ENCODE peak calls at places on chromosomes 11 and 22, in six cellular contexts. Z is dorsolateral prefrontal cortex; A is BE2C; T is HFF-Myc; F is CD8-positive, alpha-beta T cell; N is GM12878. S is an unnamed sample.

GRCh38 chr11:35303596-35304392 is 115.6 kb downstream of the SLC1A2 start:
- DNase-seq in A (no peak), T (no peak), N (no peak), Z (no peak), F (no peak), S (no peak)

GRCh38 chr11:57294225-57295131 is 30.3 kb downstream of the TNKS1BP1 start:
- DNase-seq in Z (no peak), A (no peak), F (no peak), T (no peak), N (no peak), S (no peak)

GRCh38 chr11:6197466-6198200 is 1.4 kb upstream of the OR52W1 start:
- DNase-seq in T (no peak), F (no peak), Z (no peak), N (no peak), A (no peak), S (no peak)

GRCh38 chr11:8326337-8326736 is 62.7 kb upstream of the LMO1 start:
- DNase-seq in F (no peak), T (no peak), Z (no peak), N (no peak), A (no peak), S (no peak)

GRCh38 chr11:34185926-34186841 is 80.8 kb downstream of the NAT10 start:
- DNase-seq in Z (no peak), F (no peak), N (no peak), A (no peak), T (no peak), S (no peak)

GRCh38 chr11:35398881-35399280 is 20.5 kb downstream of the SLC1A2 start:
- DNase-seq in Z (no peak), F (no peak), N (no peak), T (no peak), A (no peak), S (no peak)

GRCh38 chr11:125694951-125695350 is 14.3 kb upstream of the ACRV1 start:
- DNase-seq in N (no peak), T (no peak), A (no peak), F (no peak), Z (no peak), S (no peak)

GRCh38 chr11:96033054-96033453 is 109.1 kb upstream of the MTMR2 start:
- DNase-seq in A (no peak), F (no peak), T (no peak), N (no peak), Z (no peak), S (no peak)

GRCh38 chr22:27752771-27753170 is 48.8 kb downstream of the MN1 start:
- DNase-seq in T (no peak), A (no peak), F (no peak), N (no peak), Z (no peak), S (no peak)

GRCh38 chr22:47372596-47373385 is 610.3 kb downstream of the TBC1D22A start:
- DNase-seq in Z (no peak), T (no peak), F (no peak), A (no peak), N (no peak), S (no peak)

GRCh38 chr22:45884201-45885067 is 92.5 kb downstream of the WNT7B start:
- DNase-seq in A (peak), N (no peak), F (no peak), Z (no peak), T (no peak), S (no peak)

GRCh38 chr22:49525366-49525765 is 302.3 kb downstream of the BRD1 start:
- DNase-seq in T (no peak), Z (no peak), N (no peak), F (no peak), A (no peak), S (no peak)

GRCh38 chr22:49522582-49523373 is 304.9 kb downstream of the BRD1 start:
- DNase-seq in A (no peak), Z (no peak), F (no peak), N (no peak), T (no peak), S (no peak)

GRCh38 chr22:49523374-49524008 is 304.2 kb downstream of the BRD1 start:
- DNase-seq in A (no peak), F (no peak), Z (no peak), T (no peak), N (no peak), S (no peak)

GRCh38 chr22:49525776-49526535 is 301.7 kb downstream of the BRD1 start:
- DNase-seq in N (no peak), A (no peak), T (no peak), Z (no peak), F (no peak), S (no peak)

GRCh38 chr22:49524362-49524761 is 303.3 kb downstream of the BRD1 start:
- DNase-seq in T (no peak), A (no peak), Z (no peak), N (no peak), F (no peak), S (no peak)
- H3K4me3 ChIP-seq in T (no peak), A (no peak), Z (no peak), N (no peak), F (no peak), S (no peak)

GRCh38 chr22:36136475-36136874 is 24.1 kb downstream of the APOL3 start:
- DNase-seq in A (no peak), Z (no peak), F (no peak), T (no peak), N (no peak), S (no peak)
- TF ChIP-seq CTCF in A (no peak), Z (no peak), F (no peak), T (no peak), N (no peak), S (no peak)

DNA sequence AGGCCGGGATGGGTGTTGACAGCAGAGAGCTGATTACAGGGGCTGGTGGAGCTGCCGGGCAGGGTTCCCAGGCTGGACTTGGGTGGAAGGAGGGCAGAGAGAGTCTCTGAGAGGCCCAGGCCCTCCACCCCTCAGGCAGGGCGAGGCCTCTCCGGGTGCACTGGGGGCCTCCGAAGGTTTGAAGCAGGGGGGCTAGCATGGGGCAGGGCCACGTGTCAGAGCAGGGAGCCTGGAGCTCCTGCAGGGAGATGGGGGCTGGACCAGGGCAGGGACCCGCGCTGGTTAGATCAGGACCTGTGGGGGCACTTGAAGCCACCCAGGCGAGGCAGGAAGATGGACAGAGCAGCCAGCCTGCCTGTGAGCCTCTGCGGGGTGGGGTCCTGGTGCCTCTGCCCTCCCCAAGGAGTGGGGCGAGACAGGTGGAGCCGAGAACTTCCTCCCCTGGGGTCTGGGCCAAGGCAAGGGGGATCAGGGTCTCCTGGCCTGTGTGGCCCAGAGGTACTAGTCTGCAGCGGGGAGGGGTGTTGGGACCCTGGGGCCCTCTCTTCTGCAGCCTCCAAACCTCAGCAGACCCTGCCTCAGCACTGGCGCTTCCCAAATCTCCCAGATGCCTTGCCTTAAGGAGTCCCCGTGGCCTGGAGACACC is 911 bp downstream of the PANX2 start:
- DNase-seq in A (peak), T (no peak), N (no peak), Z (no peak), F (no peak), S (no peak)
- H3K4me3 ChIP-seq in A (no peak), T (no peak), N (no peak), Z (peak), F (no peak), S (no peak)

GRCh38 chr11:97989121-97989520 is 1031.6 kb upstream of the CNTN5 start:
- DNase-seq in F (no peak), A (no peak), T (no peak), N (no peak), Z (no peak), S (no peak)
- TF ChIP-seq CTCF in F (no peak), A (no peak), T (no peak), N (no peak), Z (no peak), S (no peak)

DNA sequence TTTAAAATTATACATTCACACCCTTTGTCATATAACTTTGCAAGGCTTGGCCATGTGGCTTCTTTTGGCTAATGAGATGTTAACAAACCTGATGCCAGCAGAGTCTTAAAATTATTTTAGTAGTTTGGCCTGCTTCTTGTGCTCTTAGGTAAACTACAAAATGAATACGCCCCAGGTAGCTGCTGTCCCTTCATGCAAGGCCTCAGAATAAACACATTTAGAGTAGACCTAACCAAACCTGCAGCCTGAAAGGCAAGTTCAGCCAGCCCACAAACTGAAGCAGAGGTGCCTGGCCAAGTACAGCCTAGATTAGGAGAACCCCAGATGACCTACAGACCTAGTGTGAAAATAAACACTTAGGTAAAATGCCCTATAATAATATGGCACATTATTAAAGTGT is 50.2 kb downstream of the PHF21A start:
- DNase-seq in T (no peak), N (no peak), Z (no peak), F (no peak), A (no peak), S (no peak)
- H3K4me3 ChIP-seq in T (no peak), N (no peak), Z (no peak), F (no peak), A (no peak), S (no peak)

GRCh38 chr11:17724020-17724908 is 4.9 kb downstream of the MYOD1 start:
- DNase-seq in N (no peak), A (no peak), Z (no peak), T (no peak), F (no peak), S (no peak)

GRCh38 chr11:17719940-17720795 is 797 bp downstream of the MYOD1 start:
- DNase-seq in A (no peak), N (no peak), T (no peak), F (no peak), Z (no peak), S (no peak)

GRCh38 chr11:17721242-17721999 is 2.0 kb downstream of the MYOD1 start:
- DNase-seq in A (no peak), Z (no peak), T (no peak), N (no peak), F (no peak), S (no peak)

GRCh38 chr11:17720796-17721171 is 1.4 kb downstream of the MYOD1 start:
- DNase-seq in T (no peak), N (no peak), A (no peak), Z (no peak), F (no peak), S (no peak)

GRCh38 chr11:17722000-17722643 is 2.8 kb downstream of the MYOD1 start:
- DNase-seq in F (no peak), N (no peak), A (no peak), Z (no peak), T (no peak), S (no peak)
- TF ChIP-seq CTCF in F (no peak), N (no peak), A (peak), Z (peak), T (peak), S (peak)

DNA sequence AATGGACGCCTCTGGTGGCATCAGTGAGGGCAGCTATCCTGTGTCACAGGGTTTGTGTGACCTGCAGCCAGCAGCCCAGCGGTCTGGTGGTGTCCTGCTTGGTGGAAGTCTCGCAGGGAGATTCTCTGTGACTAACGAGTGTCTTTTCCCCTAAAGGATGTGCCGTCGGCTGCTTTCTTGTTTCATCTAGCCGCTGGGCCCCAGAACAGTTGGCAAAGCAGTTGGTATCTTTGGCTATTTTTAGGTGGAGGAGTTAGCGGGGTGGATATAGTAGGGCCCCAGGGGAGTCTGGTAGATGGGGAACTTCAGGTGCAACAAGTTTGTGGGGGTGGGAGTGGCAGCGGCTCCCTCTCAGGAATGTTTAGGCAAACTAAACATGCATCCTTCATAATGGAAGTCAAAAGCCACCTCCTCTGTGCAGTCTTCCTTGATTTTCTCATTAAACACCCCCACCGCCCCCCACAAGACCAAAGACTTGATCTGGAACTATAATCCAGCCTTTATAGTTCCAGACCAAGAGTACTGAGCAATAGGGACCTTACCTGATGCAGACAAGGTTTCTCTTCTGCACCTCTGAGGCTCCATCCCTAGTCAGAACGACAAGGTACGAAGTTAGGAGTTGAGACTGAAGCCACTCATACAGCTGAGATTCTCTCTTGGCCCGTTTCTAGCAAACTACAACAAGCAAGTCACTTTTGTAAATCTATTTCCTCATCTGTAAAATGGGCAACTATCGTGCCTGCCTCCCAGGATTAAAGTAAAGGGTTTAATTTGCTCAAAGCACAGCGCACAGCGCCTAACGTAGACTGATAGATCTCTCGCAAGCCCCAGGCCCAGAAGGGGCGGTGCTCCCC is 1.1 kb upstream of the PELI3 start:
- DNase-seq in N (no peak), Z (no peak), F (no peak), T (no peak), A (no peak), S (no peak)
- H3K4me3 ChIP-seq in N (peak), Z (peak), F (peak), T (peak), A (peak), S (peak)

DNA sequence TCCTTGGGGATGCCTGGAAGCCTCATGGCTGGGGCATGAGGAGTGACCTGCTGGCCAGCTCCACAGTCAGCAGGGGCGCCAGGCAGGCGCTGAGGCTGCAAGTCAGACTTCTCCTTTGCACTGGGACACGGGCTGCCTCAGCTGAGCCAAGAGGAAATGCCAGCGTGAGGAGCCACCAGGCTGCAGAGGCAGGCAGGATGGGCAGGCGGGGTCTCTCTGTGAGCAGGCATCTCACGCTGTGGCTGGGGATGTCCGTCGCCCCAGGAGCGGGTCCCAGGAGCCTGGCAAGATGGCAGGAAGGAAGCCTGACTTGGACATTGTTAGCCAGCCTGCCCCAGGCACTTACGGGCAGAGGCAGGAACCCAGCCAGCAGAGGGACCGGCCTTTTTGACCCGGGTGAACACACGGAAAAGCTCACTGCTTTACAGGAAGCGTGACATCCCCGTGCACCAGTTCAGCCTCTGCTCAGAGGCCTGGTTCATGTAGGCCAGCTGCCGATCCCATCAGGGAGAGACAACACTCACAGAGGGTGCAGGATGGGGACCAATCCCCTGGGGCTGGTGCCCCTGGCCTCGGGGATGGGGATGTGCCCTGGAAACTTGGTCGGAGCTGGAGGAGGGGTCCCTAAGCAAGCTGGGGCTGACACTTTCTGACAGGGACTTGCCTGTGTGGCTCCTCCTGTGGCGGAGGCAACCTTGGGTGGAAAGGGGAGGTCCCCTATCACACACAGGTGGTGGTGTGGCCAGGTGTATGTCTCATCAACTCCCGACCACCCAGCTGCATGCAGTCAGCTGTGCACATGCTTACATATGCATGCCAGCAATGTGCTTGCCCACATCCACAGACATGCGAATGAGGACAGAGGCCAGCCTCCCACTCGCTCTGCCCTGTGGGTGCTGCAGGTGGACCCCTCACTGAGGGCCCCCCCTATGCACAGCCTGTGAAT is 10.0 kb downstream of the GNB1L start:
- DNase-seq in N (no peak), T (no peak), F (no peak), A (peak), Z (peak), S (no peak)
- TF ChIP-seq CTCF in N (no peak), T (no peak), F (no peak), A (peak), Z (no peak), S (no peak)

GRCh38 chr11:14112721-14113120 is 150.2 kb downstream of the SPON1 start:
- DNase-seq in T (no peak), A (no peak), F (no peak), Z (peak), N (no peak), S (no peak)

GRCh38 chr11:14114269-14114668 is 151.7 kb downstream of the SPON1 start:
- DNase-seq in F (no peak), N (no peak), Z (no peak), T (no peak), A (no peak), S (no peak)

GRCh38 chr11:14118047-14118446 is 155.5 kb downstream of the SPON1 start:
- DNase-seq in F (no peak), Z (no peak), A (no peak), T (no peak), N (no peak), S (no peak)

GRCh38 chr11:14117632-14118031 is 155.1 kb downstream of the SPON1 start:
- DNase-seq in F (no peak), Z (no peak), N (no peak), T (no peak), A (no peak), S (no peak)

GRCh38 chr11:14114786-14115185 is 152.3 kb downstream of the SPON1 start:
- DNase-seq in N (no peak), T (no peak), F (no peak), Z (no peak), A (no peak), S (no peak)
- H3K4me3 ChIP-seq in N (no peak), T (no peak), F (no peak), Z (no peak), A (no peak), S (no peak)

S was measured in kidney epithelial cell.